ENCODE peak calls at places on chromosomes 12 and 14, in ten cellular contexts. D, S, G, Z, P, Q, T, M, Y and W are unnamed samples.

GRCh38 chr12:32755654-32756475 is at the start of gene YARS2:
- DNase-seq in D (peak), S (peak), G (peak), Z (peak), P (peak), Q (peak), T (peak), M (peak), Y (peak), W (peak)

GRCh38 chr12:68240975-68241374 is 12.4 kb downstream of the IL22 start:
- DNase-seq in D (no peak), S (peak), G (peak), Z (no peak), P (peak), Q (no peak), T (no peak), M (no peak), Y (no peak), W (no peak)

GRCh38 chr12:108511633-108512540 is 3.2 kb upstream of the FICD start:
- DNase-seq in D (no peak), S (peak), G (peak), Z (peak), P (peak), Q (peak), T (peak), M (no peak), Y (peak), W (peak)

GRCh38 chr12:68180792-68181744 is 21.5 kb upstream of the IFNG start:
- DNase-seq in D (no peak), S (no peak), G (no peak), Z (no peak), P (peak), Q (no peak), T (no peak), M (no peak), Y (no peak), W (no peak)

GRCh38 chr12:34399631-34400422 is 377.5 kb downstream of the ALG10 start:
- DNase-seq in D (no peak), S (no peak), G (peak), Z (peak), P (no peak), Q (no peak), T (no peak), M (no peak), Y (no peak), W (no peak)

GRCh38 chr14:91281346-91281745 is 36.8 kb upstream of the GPR68 start:
- DNase-seq in D (peak), S (no peak), G (no peak), Z (no peak), P (no peak), Q (no peak), T (no peak), M (no peak), Y (peak), W (no peak)

GRCh38 chr14:33704486-33704885 is 246.4 kb downstream of the EGLN3 start:
- DNase-seq in D (no peak), S (no peak), G (no peak), Z (no peak), P (no peak), Q (no peak), T (no peak), M (no peak), Y (no peak), W (no peak)

GRCh38 chr14:93262446-93262845 is 55.4 kb downstream of the UBR7 start:
- DNase-seq in D (no peak), S (no peak), G (no peak), Z (no peak), P (no peak), Q (peak), T (no peak), M (no peak), Y (no peak), W (no peak)

GRCh38 chr12:129827102-129827873 is 76.5 kb downstream of the TMEM132D start:
- DNase-seq in D (no peak), S (no peak), G (no peak), Z (no peak), P (no peak), Q (no peak), T (no peak), M (no peak), Y (no peak), W (no peak)

GRCh38 chr12:106919910-106920544 is 35.7 kb upstream of the TMEM263 start:
- DNase-seq in D (no peak), S (peak), G (no peak), Z (no peak), P (peak), Q (peak), T (peak), M (no peak), Y (no peak), W (peak)

GRCh38 chr12:96141216-96141944 is 52.8 kb upstream of the ELK3 start:
- DNase-seq in D (no peak), S (no peak), G (no peak), Z (no peak), P (no peak), Q (no peak), T (no peak), M (no peak), Y (peak), W (no peak)

GRCh38 chr12:26011099-26011498 is 52.6 kb downstream of the RASSF8 start:
- DNase-seq in D (peak), S (no peak), G (no peak), Z (no peak), P (no peak), Q (no peak), T (no peak), M (no peak), Y (no peak), W (no peak)

GRCh38 chr14:58107947-58108552 is 44.0 kb downstream of the ARMH4 start:
- DNase-seq in D (no peak), S (peak), G (peak), Z (no peak), P (peak), Q (peak), T (peak), M (no peak), Y (no peak), W (peak)

GRCh38 chr14:92456215-92457017 is 57.2 kb upstream of the RIN3 start:
- DNase-seq in D (peak), S (no peak), G (peak), Z (no peak), P (peak), Q (peak), T (peak), M (no peak), Y (peak), W (peak)

GRCh38 chr12:12519599-12519998 is 43.1 kb downstream of the DUSP16 start:
- DNase-seq in D (no peak), S (no peak), G (no peak), Z (no peak), P (no peak), Q (no peak), T (no peak), M (no peak), Y (no peak), W (no peak)

GRCh38 chr14:23094666-23095195 is at the start of gene ACIN1:
- DNase-seq in D (peak), S (peak), G (peak), Z (peak), P (peak), Q (peak), T (peak), M (peak), Y (peak), W (peak)

GRCh38 chr14:80213602-80214001 is 2.3 kb upstream of the DIO2 start:
- DNase-seq in D (peak), S (no peak), G (peak), Z (no peak), P (peak), Q (no peak), T (peak), M (no peak), Y (peak), W (no peak)

GRCh38 chr12:101891462-101891971 is 14.1 kb downstream of the DRAM1 start:
- DNase-seq in D (peak), S (no peak), G (peak), Z (no peak), P (no peak), Q (no peak), T (peak), M (peak), Y (peak), W (no peak)

GRCh38 chr12:12172106-12172511 is 94.7 kb downstream of the LRP6 start:
- DNase-seq in D (no peak), S (no peak), G (peak), Z (no peak), P (no peak), Q (no peak), T (peak), M (no peak), Y (no peak), W (no peak)

GRCh38 chr14:23408307-23408630 is 196 bp upstream of the MYH6 start:
- DNase-seq in D (no peak), S (no peak), G (no peak), Z (no peak), P (no peak), Q (no peak), T (no peak), M (no peak), Y (no peak), W (no peak)

GRCh38 chr12:112963227-112963861 is 15.0 kb upstream of the OAS2 start:
- DNase-seq in D (no peak), S (no peak), G (no peak), Z (no peak), P (no peak), Q (no peak), T (no peak), M (no peak), Y (no peak), W (peak)

GRCh38 chr14:33347816-33348215 is 409.1 kb downstream of the NPAS3 start:
- DNase-seq in D (no peak), S (no peak), G (no peak), Z (no peak), P (no peak), Q (no peak), T (no peak), M (no peak), Y (no peak), W (no peak)

GRCh38 chr14:60097974-60098373 is 6.3 kb downstream of the PCNX4 start:
- DNase-seq in D (no peak), S (no peak), G (no peak), Z (no peak), P (no peak), Q (no peak), T (no peak), M (no peak), Y (no peak), W (no peak)

GRCh38 chr14:97538749-97539388 is 741.7 kb downstream of the VRK1 start:
- DNase-seq in D (no peak), S (no peak), G (no peak), Z (no peak), P (no peak), Q (no peak), T (no peak), M (no peak), Y (no peak), W (no peak)

GRCh38 chr12:48486679-48487078 is 4.4 kb downstream of the C12orf54 start:
- DNase-seq in D (no peak), S (no peak), G (no peak), Z (no peak), P (no peak), Q (no peak), T (no peak), M (no peak), Y (no peak), W (no peak)

GRCh38 chr14:91228112-91229004 is 16.1 kb downstream of the GPR68 start:
- DNase-seq in D (peak), S (peak), G (peak), Z (no peak), P (peak), Q (no peak), T (no peak), M (no peak), Y (no peak), W (no peak)

GRCh38 chr12:6228535-6229223 is 28.5 kb downstream of the CD9 start:
- DNase-seq in D (no peak), S (no peak), G (no peak), Z (no peak), P (no peak), Q (no peak), T (no peak), M (no peak), Y (no peak), W (peak)

GRCh38 chr12:113945174-113946173 is 20.7 kb downstream of the RBM19 start:
- DNase-seq in D (no peak), S (no peak), G (no peak), Z (no peak), P (no peak), Q (no peak), T (no peak), M (no peak), Y (no peak), W (no peak)

GRCh38 chr12:45349911-45350310 is 134.0 kb downstream of the ANO6 start:
- DNase-seq in D (no peak), S (no peak), G (no peak), Z (no peak), P (no peak), Q (no peak), T (no peak), M (no peak), Y (no peak), W (no peak)

GRCh38 chr12:116673713-116674112 is 64.2 kb downstream of the SPRING1 start:
- DNase-seq in D (no peak), S (no peak), G (no peak), Z (no peak), P (peak), Q (no peak), T (peak), M (no peak), Y (no peak), W (no peak)

GRCh38 chr12:2301531-2302461 is 249.0 kb downstream of the CACNA1C start:
- DNase-seq in D (no peak), S (no peak), G (no peak), Z (no peak), P (no peak), Q (no peak), T (no peak), M (no peak), Y (no peak), W (no peak)

GRCh38 chr12:109462868-109463692 is 14.0 kb downstream of the KCTD10 start:
- DNase-seq in D (peak), S (no peak), G (no peak), Z (no peak), P (no peak), Q (peak), T (peak), M (peak), Y (peak), W (peak)

GRCh38 chr14:76950043-76951020 is 78.2 kb downstream of the IRF2BPL start:
- DNase-seq in D (no peak), S (no peak), G (no peak), Z (no peak), P (no peak), Q (no peak), T (no peak), M (no peak), Y (no peak), W (no peak)

GRCh38 chr14:30267141-30267540 is 291.8 kb upstream of the G2E3 start:
- DNase-seq in D (no peak), S (no peak), G (no peak), Z (no peak), P (no peak), Q (no peak), T (no peak), M (no peak), Y (no peak), W (no peak)

GRCh38 chr12:111238075-111238734 is 130.7 kb downstream of the PHETA1 start:
- DNase-seq in D (no peak), S (no peak), G (no peak), Z (no peak), P (no peak), Q (no peak), T (no peak), M (no peak), Y (no peak), W (no peak)

GRCh38 chr14:23249810-23250209 is 12.1 kb downstream of the RNF212B start:
- DNase-seq in D (no peak), S (no peak), G (no peak), Z (no peak), P (no peak), Q (no peak), T (no peak), M (no peak), Y (no peak), W (no peak)

GRCh38 chr14:33393895-33394405 is 455.3 kb downstream of the NPAS3 start:
- DNase-seq in D (no peak), S (no peak), G (no peak), Z (no peak), P (no peak), Q (no peak), T (no peak), M (no peak), Y (no peak), W (no peak)

GRCh38 chr12:52766351-52767019 is 10.7 kb downstream of the KRT76 start:
- DNase-seq in D (no peak), S (no peak), G (no peak), Z (no peak), P (no peak), Q (no peak), T (no peak), M (no peak), Y (no peak), W (no peak)

GRCh38 chr14:100686858-100687257 is 39.8 kb upstream of the DLK1 start:
- DNase-seq in D (no peak), S (no peak), G (no peak), Z (no peak), P (no peak), Q (no peak), T (no peak), M (no peak), Y (no peak), W (no peak)